ENCODE peak calls at places on chromosomes 16 and 17, in seven cellular contexts. One of them, this sample, is unnamed.

GRCh38 chr17:44000141-44000860 is 4.1 kb upstream of the NAGS start:
- DNase-seq in glutamatergic neuron: no peak
- DNase-seq in GM13976: no peak
- DNase-seq in stimulated activated CD8-positive, alpha-beta memory T cell treated with anti-CD3 and anti-CD28 coated beads, Interleukin-4, amount 100 ng/mL, for 1 hour: no peak
- DNase-seq in NCI-H187: no peak
- DNase-seq in activated T-helper 1 cell treated with anti-CD3 and anti-CD28 coated beads, Interleukin-2, amount 50 U/mL, for 16 hours: no peak
- DNase-seq in BJ: no peak
- DNase-seq in this sample: no peak

GRCh38 chr16:21104124-21104860 is 46.4 kb downstream of the DNAH3 start:
- DNase-seq in glutamatergic neuron: no peak
- DNase-seq in GM13976: no peak
- DNase-seq in stimulated activated CD8-positive, alpha-beta memory T cell treated with anti-CD3 and anti-CD28 coated beads, Interleukin-4, amount 100 ng/mL, for 1 hour: no peak
- DNase-seq in NCI-H187: no peak
- DNase-seq in activated T-helper 1 cell treated with anti-CD3 and anti-CD28 coated beads, Interleukin-2, amount 50 U/mL, for 16 hours: no peak
- DNase-seq in BJ: peak
- DNase-seq in this sample: peak

GRCh38 chr17:37844158-37844976 is 79.8 kb upstream of the TBC1D3K start:
- DNase-seq in glutamatergic neuron: peak
- DNase-seq in GM13976: peak
- DNase-seq in stimulated activated CD8-positive, alpha-beta memory T cell treated with anti-CD3 and anti-CD28 coated beads, Interleukin-4, amount 100 ng/mL, for 1 hour: no peak
- DNase-seq in NCI-H187: no peak
- DNase-seq in activated T-helper 1 cell treated with anti-CD3 and anti-CD28 coated beads, Interleukin-2, amount 50 U/mL, for 16 hours: peak
- DNase-seq in BJ: no peak
- DNase-seq in this sample: peak

GRCh38 chr17:19645608-19646250 is 2.8 kb upstream of the ALDH3A2 start:
- DNase-seq in glutamatergic neuron: peak
- DNase-seq in GM13976: peak
- DNase-seq in stimulated activated CD8-positive, alpha-beta memory T cell treated with anti-CD3 and anti-CD28 coated beads, Interleukin-4, amount 100 ng/mL, for 1 hour: no peak
- DNase-seq in NCI-H187: no peak
- DNase-seq in activated T-helper 1 cell treated with anti-CD3 and anti-CD28 coated beads, Interleukin-2, amount 50 U/mL, for 16 hours: no peak
- DNase-seq in BJ: no peak
- DNase-seq in this sample: no peak

GRCh38 chr17:55466671-55467070 is 44.6 kb downstream of the SMIM36 start:
- DNase-seq in glutamatergic neuron: no peak
- DNase-seq in GM13976: no peak
- DNase-seq in stimulated activated CD8-positive, alpha-beta memory T cell treated with anti-CD3 and anti-CD28 coated beads, Interleukin-4, amount 100 ng/mL, for 1 hour: no peak
- DNase-seq in NCI-H187: no peak
- DNase-seq in activated T-helper 1 cell treated with anti-CD3 and anti-CD28 coated beads, Interleukin-2, amount 50 U/mL, for 16 hours: no peak
- DNase-seq in BJ: no peak
- DNase-seq in this sample: no peak

GRCh38 chr17:8799001-8799850 is at the start of gene MFSD6L:
- DNase-seq in glutamatergic neuron: no peak
- DNase-seq in GM13976: no peak
- DNase-seq in stimulated activated CD8-positive, alpha-beta memory T cell treated with anti-CD3 and anti-CD28 coated beads, Interleukin-4, amount 100 ng/mL, for 1 hour: no peak
- DNase-seq in NCI-H187: no peak
- DNase-seq in activated T-helper 1 cell treated with anti-CD3 and anti-CD28 coated beads, Interleukin-2, amount 50 U/mL, for 16 hours: no peak
- DNase-seq in BJ: no peak
- DNase-seq in this sample: peak

GRCh38 chr17:72683506-72684404 is 408.7 kb downstream of the SLC39A11 start:
- DNase-seq in glutamatergic neuron: no peak
- DNase-seq in GM13976: no peak
- DNase-seq in stimulated activated CD8-positive, alpha-beta memory T cell treated with anti-CD3 and anti-CD28 coated beads, Interleukin-4, amount 100 ng/mL, for 1 hour: no peak
- DNase-seq in NCI-H187: peak
- DNase-seq in activated T-helper 1 cell treated with anti-CD3 and anti-CD28 coated beads, Interleukin-2, amount 50 U/mL, for 16 hours: no peak
- DNase-seq in BJ: peak
- DNase-seq in this sample: peak

GRCh38 chr17:81027038-81027437 is 7.9 kb upstream of the BAIAP2 start:
- DNase-seq in glutamatergic neuron: no peak
- DNase-seq in GM13976: no peak
- DNase-seq in stimulated activated CD8-positive, alpha-beta memory T cell treated with anti-CD3 and anti-CD28 coated beads, Interleukin-4, amount 100 ng/mL, for 1 hour: no peak
- DNase-seq in NCI-H187: no peak
- DNase-seq in activated T-helper 1 cell treated with anti-CD3 and anti-CD28 coated beads, Interleukin-2, amount 50 U/mL, for 16 hours: no peak
- DNase-seq in BJ: no peak
- DNase-seq in this sample: no peak